ENCODE peak calls at places on chromosomes 5 and 9, in ten cellular contexts. L is activated T-cell treated with anti-CD3 and anti-CD28 coated beads, Interleukin-2, amount 50 U/mL, for 4 hours; X is iPS-NIHi11; K is HCT116; M is NB4; V is chondrocyte; A is endothelial cell; O is choroid plexus epithelial cell; R is WTC11; S is hypothalamus. B is an unnamed sample.

GRCh38 chr5:115289104-115289503 is 7.3 kb downstream of the CCDC112 start:
- DNase-seq in L (no peak), X (no peak), K (no peak), M (peak), V (no peak), A (no peak), O (no peak), R (no peak), S (no peak), B (no peak)

GRCh38 chr9:107345327-107345726 is 62.2 kb downstream of the RAD23B start:
- DNase-seq in L (no peak), X (no peak), K (no peak), M (no peak), V (no peak), A (no peak), O (peak), R (no peak), S (no peak), B (no peak)

GRCh38 chr9:134379774-134380431 is 53.6 kb downstream of the RXRA start:
- DNase-seq in L (no peak), X (peak), K (peak), M (no peak), V (no peak), A (no peak), O (peak), R (no peak), S (no peak), B (no peak)

GRCh38 chr9:12933957-12934356 is 159.1 kb downstream of the LURAP1L start:
- DNase-seq in L (no peak), X (no peak), K (peak), M (no peak), V (no peak), A (peak), O (no peak), R (no peak), S (no peak), B (no peak)

GRCh38 chr9:70411141-70411929 is 3.1 kb downstream of the KLF9 start:
- DNase-seq in L (peak), X (no peak), K (no peak), M (peak), V (no peak), A (no peak), O (peak), R (no peak), S (peak), B (peak)

GRCh38 chr9:129284607-129285291 is 106.7 kb upstream of the IER5L start:
- DNase-seq in L (no peak), X (no peak), K (no peak), M (no peak), V (peak), A (no peak), O (no peak), R (no peak), S (no peak), B (no peak)

GRCh38 chr5:54455413-54456157 is at the start of gene HSPB3:
- DNase-seq in L (no peak), X (no peak), K (no peak), M (no peak), V (no peak), A (no peak), O (no peak), R (no peak), S (no peak), B (no peak)

GRCh38 chr5:168186289-168187074 is 105.0 kb upstream of the WWC1 start:
- DNase-seq in L (no peak), X (no peak), K (no peak), M (no peak), V (no peak), A (no peak), O (no peak), R (no peak), S (no peak), B (no peak)

GRCh38 chr9:96299823-96300222 is 2.2 kb downstream of the HSD17B3 start:
- DNase-seq in L (no peak), X (no peak), K (peak), M (no peak), V (no peak), A (no peak), O (peak), R (no peak), S (no peak), B (no peak)

GRCh38 chr5:1437452-1437851 is 7.8 kb downstream of the SLC6A3 start:
- DNase-seq in L (no peak), X (peak), K (peak), M (peak), V (no peak), A (no peak), O (peak), R (peak), S (no peak), B (no peak)

GRCh38 chr9:69147041-69147834 is 26.8 kb upstream of the TJP2 start:
- DNase-seq in L (no peak), X (no peak), K (no peak), M (no peak), V (no peak), A (peak), O (no peak), R (no peak), S (no peak), B (no peak)

GRCh38 chr5:180648658-180649296 is 623 bp downstream of the FLT4 start:
- DNase-seq in L (no peak), X (peak), K (no peak), M (no peak), V (no peak), A (peak), O (no peak), R (peak), S (no peak), B (no peak)